ENCODE peak calls at places on chromosomes 11 and 22, in four cellular contexts. S is stomach; L is cardiac muscle cell; W is activated CD4-positive, alpha-beta T cell treated with anti-CD3 and anti-CD28 coated beads, Interleukin-2, amount 50 U/mL, for 4 hours. M is an unnamed sample.
A peak's percentile ranks its signal among the peaks of the same experiment; 100 is the strongest.

GRCh38 chr11:120239713-120240640 is at the start of gene POU2F3:
- DNase-seq in L (no peak), S (peak; percentile 52), W (no peak), M (no peak)

GRCh38 chr22:17810570-17811116 is 36.4 kb upstream of the BID start:
- DNase-seq in S (peak; percentile 30), W (no peak), L (no peak), M (no peak)

GRCh38 chr11:66432597-66432996 is 6.1 kb downstream of the MRPL11 start:
- DNase-seq in S (no peak), L (no peak), W (no peak), M (no peak)

GRCh38 chr11:127890026-127890611 is 697.2 kb downstream of the ETS1 start:
- DNase-seq in W (no peak), S (no peak), L (peak; percentile 36), M (peak; percentile 51)

GRCh38 chr11:61828629-61829407 is 718 bp downstream of the FADS2 start:
- DNase-seq in W (no peak), L (peak; percentile 48), S (no peak), M (no peak)

GRCh38 chr11:70582886-70583641 is 184.7 kb downstream of the CTTN start:
- DNase-seq in W (no peak), L (no peak), S (no peak), M (no peak)

GRCh38 chr11:46278387-46279173 is 1.1 kb downstream of the CREB3L1 start:
- DNase-seq in L (peak; percentile 67), S (peak; percentile 80), W (peak; percentile 11), M (no peak)

GRCh38 chr11:60897496-60897895 is 8.9 kb downstream of the PRPF19 start:
- DNase-seq in W (no peak), S (no peak), L (no peak), M (no peak)

GRCh38 chr11:125128450-125128849 is 17.0 kb upstream of the TMEM218 start:
- DNase-seq in S (no peak), L (peak; percentile 53), W (no peak), M (no peak)

GRCh38 chr11:75667831-75668507 is 869 bp downstream of the MAP6 start:
- DNase-seq in L (peak; percentile 58), W (no peak), S (peak; percentile 33), M (peak; percentile 74)

GRCh38 chr11:1152316-1153104 is 5.2 kb upstream of the MUC5AC start:
- DNase-seq in W (no peak), S (peak; percentile 72), L (peak; percentile 54), M (no peak)

GRCh38 chr11:68321293-68322030 is 9.1 kb downstream of the LRP5 start:
- DNase-seq in L (no peak), S (peak; percentile 66), W (no peak), M (no peak)

GRCh38 chr22:22037740-22038139 is 55.2 kb upstream of the TOP3B start:
- DNase-seq in L (peak; percentile 50), S (no peak), W (no peak), M (no peak)

GRCh38 chr11:77111946-77112345 is 9.3 kb downstream of the OMP start:
- DNase-seq in L (no peak), S (no peak), W (no peak), M (no peak)

M was measured in putamen.